ENCODE peak calls at places on chromosomes 4 and X, in ten cellular contexts. C, H, R, I, T, Y, E, J, B and U are unnamed samples.

GRCh38 chrX:70554081-70554480 is 109.4 kb downstream of the DLG3 start:
- DNase-seq in C (no peak), H (no peak), R (peak), I (no peak), T (peak), Y (peak), E (no peak), J (peak), B (peak), U (no peak)

GRCh38 chr4:8699479-8700145 is 107.0 kb downstream of the CPZ start:
- DNase-seq in C (peak), H (no peak), R (no peak), I (no peak), T (no peak), Y (no peak), E (no peak), J (no peak), B (no peak), U (no peak)

GRCh38 chrX:2696698-2697215 is 5.7 kb downstream of the CD99 start:
- DNase-seq in C (no peak), H (peak), R (peak), I (no peak), T (no peak), Y (peak), E (no peak), J (no peak), B (peak), U (peak)

GRCh38 chr4:48180234-48180633 is 46.2 kb upstream of the TXK start:
- DNase-seq in C (no peak), H (no peak), R (peak), I (no peak), T (no peak), Y (no peak), E (no peak), J (no peak), B (peak), U (no peak)

GRCh38 chrX:37468111-37468739 is 103.2 kb upstream of the LANCL3 start:
- DNase-seq in C (no peak), H (no peak), R (no peak), I (no peak), T (peak), Y (no peak), E (no peak), J (no peak), B (no peak), U (no peak)

GRCh38 chrX:17860179-17860780 is 818 bp downstream of the RAI2 start:
- DNase-seq in C (no peak), H (no peak), R (no peak), I (peak), T (no peak), Y (peak), E (no peak), J (peak), B (peak), U (no peak)

GRCh38 chr4:16056681-16057400 is 27.0 kb downstream of the PROM1 start:
- DNase-seq in C (no peak), H (no peak), R (no peak), I (peak), T (no peak), Y (no peak), E (no peak), J (no peak), B (peak), U (no peak)

GRCh38 chr4:122826596-122827257 is at the start of gene FGF2:
- DNase-seq in C (peak), H (no peak), R (peak), I (peak), T (peak), Y (peak), E (peak), J (peak), B (peak), U (no peak)

GRCh38 chr4:107896158-107896645 is 35.1 kb upstream of the CYP2U1 start:
- DNase-seq in C (no peak), H (no peak), R (peak), I (no peak), T (peak), Y (peak), E (no peak), J (no peak), B (peak), U (peak)

GRCh38 chr4:118931791-118932190 is 43.1 kb downstream of the SYNPO2 start:
- DNase-seq in C (no peak), H (no peak), R (peak), I (no peak), T (no peak), Y (no peak), E (no peak), J (no peak), B (no peak), U (no peak)

GRCh38 chr4:61462451-61463326 is 262.6 kb downstream of the ADGRL3 start:
- DNase-seq in C (no peak), H (no peak), R (peak), I (no peak), T (no peak), Y (no peak), E (no peak), J (no peak), B (peak), U (peak)

GRCh38 chr4:3261411-3262207 is 12.7 kb downstream of the MSANTD1 start:
- DNase-seq in C (peak), H (no peak), R (no peak), I (no peak), T (no peak), Y (no peak), E (no peak), J (no peak), B (no peak), U (no peak)

GRCh38 chrX:30786374-30786773 is 102.7 kb downstream of the TAB3 start:
- DNase-seq in C (no peak), H (no peak), R (no peak), I (no peak), T (no peak), Y (no peak), E (no peak), J (no peak), B (no peak), U (no peak)

GRCh38 chr4:38386654-38387188 is 277.3 kb upstream of the KLF3 start:
- DNase-seq in C (no peak), H (no peak), R (no peak), I (no peak), T (no peak), Y (no peak), E (no peak), J (no peak), B (no peak), U (no peak)
- H3K27ac ChIP-seq in C (peak), H (no peak), R (no peak), I (peak), T (peak), Y (no peak), E (no peak), J (no peak), B (no peak), U (no peak)

GRCh38 chr4:6953751-6954380 is 44.2 kb downstream of the TBC1D14 start:
- DNase-seq in C (peak), H (no peak), R (peak), I (peak), T (peak), Y (peak), E (no peak), J (peak), B (peak), U (no peak)

GRCh38 chr4:6956087-6956433 is 46.4 kb downstream of the TBC1D14 start:
- DNase-seq in C (no peak), H (no peak), R (no peak), I (no peak), T (no peak), Y (no peak), E (no peak), J (no peak), B (no peak), U (no peak)

GRCh38 chr4:6956434-6957147 is 47.0 kb downstream of the TBC1D14 start:
- DNase-seq in C (no peak), H (no peak), R (no peak), I (no peak), T (no peak), Y (no peak), E (no peak), J (no peak), B (no peak), U (no peak)

GRCh38 chr4:6957148-6957520 is 47.5 kb downstream of the TBC1D14 start:
- DNase-seq in C (no peak), H (no peak), R (peak), I (no peak), T (no peak), Y (no peak), E (no peak), J (no peak), B (peak), U (no peak)

GRCh38 chr4:6955261-6955911 is 45.8 kb downstream of the TBC1D14 start:
- DNase-seq in C (peak), H (no peak), R (no peak), I (no peak), T (peak), Y (no peak), E (no peak), J (no peak), B (no peak), U (peak)
- H3K27ac ChIP-seq in C (peak), H (no peak), R (no peak), I (no peak), T (peak), Y (no peak), E (no peak), J (no peak), B (no peak), U (peak)

DNA sequence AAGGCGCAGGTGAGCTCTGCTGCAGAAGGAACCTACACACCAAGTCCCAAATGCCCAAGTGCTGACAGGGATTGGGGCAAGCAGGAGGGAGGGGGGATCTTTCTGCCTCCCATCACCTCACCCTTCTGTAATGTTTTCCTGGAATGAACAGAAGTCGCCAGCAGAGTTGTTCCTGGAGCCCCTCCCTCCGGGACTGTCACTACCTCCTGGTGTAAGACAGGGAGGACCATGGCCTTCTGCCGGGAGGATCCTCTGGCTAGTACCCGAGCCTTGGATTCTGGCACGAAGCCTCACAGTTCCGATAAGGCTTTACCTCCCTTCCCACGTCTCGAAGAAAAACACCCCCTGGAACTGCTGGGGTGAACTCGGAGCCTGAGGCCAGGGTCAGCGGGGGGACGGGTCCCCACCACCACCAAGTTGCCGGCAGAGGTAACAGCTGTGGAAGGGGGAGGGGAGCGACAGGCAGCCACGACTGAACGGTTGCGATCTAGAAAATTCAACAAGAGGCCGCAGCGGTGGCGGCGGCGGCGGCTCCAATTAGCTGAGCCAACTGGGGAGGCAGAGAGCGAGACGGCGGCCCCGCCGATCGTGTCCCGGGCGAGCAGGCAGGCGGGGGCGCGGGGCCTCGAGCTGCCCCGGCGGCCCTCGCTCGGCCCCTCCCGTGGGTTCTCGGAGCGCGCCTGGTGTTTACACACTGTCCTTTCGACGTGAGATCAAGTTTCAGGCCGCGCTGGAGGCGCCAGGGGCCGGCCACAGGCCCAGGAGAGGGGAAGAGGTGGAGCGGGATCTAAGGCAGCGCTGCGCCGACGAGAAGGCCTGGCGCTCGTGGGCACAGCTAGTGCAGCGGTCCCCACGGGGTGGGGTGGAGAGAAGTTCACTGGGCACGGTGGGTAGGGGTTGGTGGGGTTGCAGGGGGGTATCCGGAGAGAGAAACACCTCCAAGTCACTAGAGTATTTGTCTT is 53.7 kb upstream of the BCOR start:
- DNase-seq in C (no peak), H (no peak), R (no peak), I (no peak), T (peak), Y (no peak), E (no peak), J (peak), B (peak), U (no peak)
- H3K27ac ChIP-seq in C (no peak), H (no peak), R (no peak), I (peak), T (peak), Y (no peak), E (no peak), J (no peak), B (no peak), U (no peak)

GRCh38 chr4:112277705-112278448 is 7.8 kb downstream of the TIFA start:
- DNase-seq in C (no peak), H (no peak), R (no peak), I (no peak), T (no peak), Y (no peak), E (no peak), J (no peak), B (no peak), U (no peak)

GRCh38 chr4:112279882-112280315 is 5.8 kb downstream of the TIFA start:
- DNase-seq in C (no peak), H (no peak), R (peak), I (no peak), T (no peak), Y (no peak), E (no peak), J (peak), B (no peak), U (no peak)

GRCh38 chr4:112279025-112279881 is 6.5 kb downstream of the TIFA start:
- DNase-seq in C (no peak), H (no peak), R (peak), I (no peak), T (no peak), Y (no peak), E (no peak), J (no peak), B (no peak), U (no peak)

GRCh38 chr4:112282860-112283667 is 2.6 kb downstream of the TIFA start:
- DNase-seq in C (no peak), H (no peak), R (no peak), I (no peak), T (no peak), Y (no peak), E (no peak), J (no peak), B (no peak), U (no peak)

DNA sequence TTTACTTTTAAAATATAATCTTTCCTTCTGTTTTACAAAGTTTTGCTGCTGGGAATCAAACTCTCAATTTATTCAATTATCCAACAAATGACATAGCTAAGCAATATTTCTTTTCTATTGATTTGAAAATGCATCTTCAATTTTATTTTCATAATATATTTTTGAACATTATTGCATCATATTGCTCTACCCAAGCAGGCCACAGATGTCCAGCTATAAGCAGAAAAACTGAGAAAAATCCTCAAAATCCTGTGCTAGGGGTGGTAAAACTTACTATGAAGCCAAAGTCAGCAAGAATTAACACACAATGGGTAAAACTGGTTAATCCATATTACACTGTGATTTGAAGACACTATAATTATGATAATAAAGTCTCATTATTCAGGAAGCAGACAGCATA is 5.0 kb downstream of the TIFA start:
- DNase-seq in C (no peak), H (no peak), R (no peak), I (no peak), T (no peak), Y (no peak), E (no peak), J (no peak), B (no peak), U (no peak)
- H3K27ac ChIP-seq in C (no peak), H (no peak), R (no peak), I (no peak), T (no peak), Y (no peak), E (no peak), J (no peak), B (no peak), U (no peak)

GRCh38 chr4:153115322-153116100 is 88.7 kb upstream of the TRIM2 start:
- DNase-seq in C (peak), H (peak), R (peak), I (peak), T (peak), Y (peak), E (no peak), J (no peak), B (peak), U (peak)
- H3K27ac ChIP-seq in C (peak), H (peak), R (peak), I (peak), T (peak), Y (peak), E (no peak), J (no peak), B (peak), U (peak)

DNA sequence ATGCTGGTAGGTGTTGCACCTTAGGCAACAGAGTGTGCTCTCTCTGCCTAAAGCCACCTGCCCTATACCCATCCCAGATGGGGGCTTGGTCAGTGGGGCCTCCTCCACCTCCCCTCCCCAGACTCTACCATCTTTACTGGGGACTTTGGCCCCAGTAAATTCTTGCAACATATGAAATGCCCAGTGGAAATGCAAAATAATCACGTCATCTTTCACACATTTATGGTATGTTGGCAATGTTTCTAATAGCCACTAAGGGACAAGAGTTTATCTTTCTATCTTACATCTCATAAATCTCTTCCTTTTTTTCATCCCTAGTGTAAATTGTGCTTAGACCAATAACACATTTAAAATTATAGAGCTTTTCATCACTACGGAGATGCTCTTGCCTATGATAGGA is 103.0 kb upstream of the MAML3 start:
- DNase-seq in C (no peak), H (no peak), R (peak), I (no peak), T (peak), Y (peak), E (no peak), J (no peak), B (peak), U (no peak)
- H3K27ac ChIP-seq in C (peak), H (no peak), R (peak), I (no peak), T (peak), Y (peak), E (no peak), J (no peak), B (peak), U (peak)

GRCh38 chr4:113760094-113760851 is 1.3 kb downstream of the CAMK2D start:
- DNase-seq in C (peak), H (peak), R (peak), I (peak), T (peak), Y (peak), E (peak), J (peak), B (peak), U (no peak)

GRCh38 chr4:113758361-113758760 is 3.2 kb downstream of the CAMK2D start:
- DNase-seq in C (no peak), H (no peak), R (peak), I (no peak), T (no peak), Y (peak), E (no peak), J (no peak), B (peak), U (no peak)

GRCh38 chr4:113759696-113760093 is 1.8 kb downstream of the CAMK2D start:
- DNase-seq in C (no peak), H (no peak), R (peak), I (no peak), T (no peak), Y (peak), E (no peak), J (peak), B (peak), U (no peak)

GRCh38 chr4:113756005-113756410 is 5.5 kb downstream of the CAMK2D start:
- DNase-seq in C (no peak), H (no peak), R (peak), I (no peak), T (no peak), Y (peak), E (no peak), J (no peak), B (peak), U (no peak)

DNA sequence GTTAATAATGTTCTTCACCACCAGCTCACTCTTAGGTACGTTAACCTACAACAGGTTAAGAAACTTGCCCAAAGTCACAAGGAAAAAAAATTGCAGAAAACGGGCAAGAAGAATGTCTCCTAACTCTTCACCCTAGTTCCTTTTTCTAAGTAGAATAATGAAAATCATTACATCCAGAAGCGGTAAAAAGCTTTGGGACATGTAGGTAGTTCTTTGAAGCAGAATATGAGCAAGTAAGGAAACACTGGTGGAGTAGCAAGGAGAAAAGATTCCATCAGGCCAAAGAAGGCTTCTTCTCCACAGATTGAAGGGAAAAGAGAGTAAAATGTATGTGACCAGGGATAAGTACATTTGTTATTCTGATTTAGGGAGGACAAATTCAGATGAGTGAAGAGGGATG is 4.1 kb downstream of the CAMK2D start:
- DNase-seq in C (no peak), H (no peak), R (no peak), I (no peak), T (no peak), Y (no peak), E (no peak), J (no peak), B (no peak), U (no peak)
- H3K27ac ChIP-seq in C (no peak), H (no peak), R (no peak), I (no peak), T (no peak), Y (peak), E (no peak), J (no peak), B (no peak), U (no peak)